ENCODE peak calls at places on chromosomes 3 and 15, in eight cellular contexts. O, V, J, Q, C, D, A and B are unnamed samples.

GRCh38 chr3:4895848-4896247 is 83.4 kb upstream of the BHLHE40 start:
- DNase-seq in O (no peak), V (no peak), J (no peak), Q (no peak), C (no peak), D (no peak), A (no peak), B (no peak)

GRCh38 chr3:54857343-54857742 is 70.5 kb downstream of the LRTM1 start:
- DNase-seq in O (no peak), V (no peak), J (no peak), Q (no peak), C (no peak), D (no peak), A (no peak), B (no peak)

GRCh38 chr3:187741403-187742350 is 3.6 kb downstream of the BCL6 start:
- DNase-seq in O (peak), V (peak), J (no peak), Q (peak), C (no peak), D (peak), A (peak), B (no peak)

GRCh38 chr3:136932518-136932917 is 25.3 kb upstream of the IL20RB start:
- DNase-seq in O (no peak), V (no peak), J (no peak), Q (no peak), C (no peak), D (no peak), A (no peak), B (no peak)

GRCh38 chr15:58513681-58514336 is 82.0 kb downstream of the LIPC start:
- DNase-seq in O (no peak), V (no peak), J (no peak), Q (no peak), C (no peak), D (no peak), A (no peak), B (no peak)

GRCh38 chr15:41666353-41666920 is 6.2 kb downstream of the MGA start:
- DNase-seq in O (no peak), V (no peak), J (no peak), Q (no peak), C (no peak), D (no peak), A (no peak), B (no peak)

GRCh38 chr15:41813426-41813825 is 14.5 kb upstream of the JMJD7 start:
- DNase-seq in O (no peak), V (no peak), J (no peak), Q (no peak), C (no peak), D (no peak), A (no peak), B (no peak)

GRCh38 chr15:101539492-101539891 is 50.0 kb upstream of the PCSK6 start:
- DNase-seq in O (no peak), V (no peak), J (no peak), Q (no peak), C (no peak), D (no peak), A (no peak), B (no peak)

GRCh38 chr3:9916346-9916733 is 558 bp upstream of the IL17RC start:
- DNase-seq in O (no peak), V (no peak), J (no peak), Q (no peak), C (no peak), D (no peak), A (no peak), B (no peak)

GRCh38 chr3:143139786-143140185 is 20.2 kb downstream of the CHST2 start:
- DNase-seq in O (no peak), V (no peak), J (no peak), Q (no peak), C (no peak), D (no peak), A (no peak), B (no peak)

GRCh38 chr3:20185733-20186599 is at the start of gene SGO1:
- DNase-seq in O (peak), V (peak), J (peak), Q (peak), C (peak), D (peak), A (peak), B (peak)

GRCh38 chr3:56916697-56917336 is 115.1 kb upstream of the ARHGEF3 start:
- DNase-seq in O (no peak), V (no peak), J (no peak), Q (no peak), C (no peak), D (no peak), A (no peak), B (no peak)

GRCh38 chr15:67415186-67415585 is 105.7 kb upstream of the C15orf61 start:
- DNase-seq in O (no peak), V (no peak), J (no peak), Q (no peak), C (peak), D (no peak), A (no peak), B (no peak)

GRCh38 chr15:69032006-69032405 is 17.5 kb downstream of the NOX5 start:
- DNase-seq in O (no peak), V (no peak), J (no peak), Q (no peak), C (no peak), D (no peak), A (no peak), B (no peak)

GRCh38 chr3:54853573-54854404 is 74.1 kb downstream of the LRTM1 start:
- DNase-seq in O (peak), V (peak), J (no peak), Q (peak), C (no peak), D (peak), A (peak), B (peak)

GRCh38 chr3:9957214-9957613 is 5.0 kb upstream of the PRRT3 start:
- DNase-seq in O (no peak), V (no peak), J (no peak), Q (no peak), C (no peak), D (no peak), A (no peak), B (no peak)

GRCh38 chr3:116920836-116921596 is 211.4 kb downstream of the TUSC7 start:
- DNase-seq in O (no peak), V (no peak), J (no peak), Q (no peak), C (no peak), D (no peak), A (no peak), B (no peak)

GRCh38 chr3:70249509-70250160 is 62.8 kb downstream of the MDFIC2 start:
- DNase-seq in O (no peak), V (no peak), J (no peak), Q (no peak), C (no peak), D (no peak), A (no peak), B (no peak)

GRCh38 chr3:12253521-12253920 is 35.3 kb upstream of the PPARG start:
- DNase-seq in O (no peak), V (no peak), J (no peak), Q (no peak), C (no peak), D (no peak), A (no peak), B (no peak)
- TF ChIP-seq CTCF in O (no peak), V (no peak), J (no peak), Q (no peak), C (no peak), D (no peak), A (no peak), B (no peak)

GRCh38 chr3:48558446-48559134 is 2.0 kb upstream of the PFKFB4 start:
- DNase-seq in O (no peak), V (no peak), J (no peak), Q (no peak), C (no peak), D (peak), A (no peak), B (no peak)

GRCh38 chr3:48560648-48561018 is 2.9 kb downstream of the UCN2 start:
- DNase-seq in O (no peak), V (no peak), J (no peak), Q (no peak), C (no peak), D (no peak), A (no peak), B (no peak)

GRCh38 chr3:48563382-48563918 is at the start of gene UCN2:
- DNase-seq in O (no peak), V (no peak), J (no peak), Q (no peak), C (no peak), D (no peak), A (no peak), B (no peak)

GRCh38 chr3:48562367-48563095 is 1.1 kb downstream of the UCN2 start:
- DNase-seq in O (no peak), V (no peak), J (no peak), Q (no peak), C (no peak), D (no peak), A (no peak), B (no peak)

DNA sequence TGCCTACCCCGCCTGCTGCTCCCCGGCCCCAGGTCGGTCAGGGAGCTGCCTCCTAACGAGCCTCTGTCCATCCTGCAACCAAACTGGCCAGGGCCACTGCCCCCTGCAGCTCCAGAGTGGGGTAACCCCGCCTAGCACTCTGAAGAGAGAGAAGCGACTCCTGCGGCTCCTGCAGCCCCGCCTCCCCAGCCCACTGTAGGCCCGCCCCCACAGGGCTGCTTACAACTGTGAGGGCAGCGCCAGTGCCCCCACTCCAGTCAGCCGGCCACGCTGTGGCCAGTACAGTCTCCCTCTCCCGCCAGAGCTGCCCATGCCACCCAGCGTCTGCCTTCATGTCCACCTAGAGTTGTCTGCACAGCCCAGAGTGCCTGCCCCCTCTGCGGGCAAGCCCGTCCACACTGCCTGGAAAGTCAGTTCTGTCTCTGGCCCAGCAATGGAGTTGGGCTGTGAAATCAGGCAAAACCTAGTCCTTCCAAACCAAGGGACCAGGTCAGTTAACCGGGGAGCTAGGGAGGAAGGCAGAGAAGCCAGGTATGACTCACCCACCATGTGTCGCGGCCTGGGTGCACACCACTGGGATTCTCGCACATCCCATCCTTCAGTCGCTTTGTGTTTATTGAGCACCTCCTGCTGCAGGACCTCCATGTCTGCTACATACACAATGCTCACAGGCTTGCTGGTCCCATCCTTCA is 2.4 kb downstream of the UCN2 start:
- DNase-seq in O (peak), V (no peak), J (no peak), Q (peak), C (no peak), D (peak), A (peak), B (peak)
- TF ChIP-seq CTCF in O (no peak), V (no peak), J (no peak), Q (no peak), C (peak), D (peak), A (no peak), B (peak)

DNA sequence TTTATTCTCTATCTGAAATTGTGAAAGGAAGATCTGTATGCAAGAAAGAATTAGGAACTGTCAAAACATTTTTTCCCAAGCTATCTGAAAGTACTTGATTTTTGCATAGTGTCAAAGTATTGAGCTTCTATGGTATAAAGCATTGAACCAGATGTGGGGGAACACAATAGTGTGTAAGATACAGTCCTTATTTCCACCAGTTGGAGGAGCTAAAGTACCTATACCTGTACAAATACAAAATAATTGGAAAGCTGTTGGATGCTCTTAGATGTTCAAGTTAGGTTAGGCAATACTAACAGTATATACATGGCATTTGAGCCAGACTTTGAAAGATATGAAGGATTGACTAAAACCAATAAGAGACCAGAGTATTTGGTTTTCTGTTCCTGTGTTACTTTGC is 148.4 kb downstream of the B3GALNT1 start:
- DNase-seq in O (no peak), V (no peak), J (no peak), Q (no peak), C (no peak), D (no peak), A (no peak), B (peak)
- TF ChIP-seq CTCF in O (no peak), V (no peak), J (no peak), Q (no peak), C (peak), D (peak), A (no peak), B (peak)

GRCh38 chr3:79773291-79773690 is 5.5 kb upstream of the ROBO1 start:
- DNase-seq in O (no peak), V (no peak), J (no peak), Q (no peak), C (no peak), D (no peak), A (no peak), B (no peak)
- TF ChIP-seq CTCF in O (no peak), V (no peak), J (no peak), Q (no peak), C (no peak), D (no peak), A (no peak), B (no peak)

DNA sequence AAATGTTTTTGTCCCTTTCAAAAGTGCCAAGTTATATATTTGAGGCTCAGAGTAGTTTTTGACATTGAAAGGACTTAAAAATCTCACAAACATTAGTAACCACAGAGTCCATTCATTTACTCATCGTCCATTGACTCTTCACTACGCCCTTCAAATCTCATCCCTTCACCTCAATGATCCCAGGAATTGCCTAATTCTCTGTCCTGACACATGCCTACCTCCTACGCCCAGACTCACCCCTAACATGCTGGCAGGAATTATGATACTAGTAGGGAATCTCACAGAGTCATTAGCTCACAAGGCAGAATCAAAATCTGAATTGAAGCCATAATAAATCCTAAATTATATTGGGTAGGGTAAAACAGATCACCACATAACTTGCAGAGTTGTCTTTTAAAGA is 410.1 kb downstream of the RAP2B start:
- DNase-seq in O (no peak), V (no peak), J (no peak), Q (no peak), C (no peak), D (no peak), A (no peak), B (no peak)
- TF ChIP-seq CTCF in O (no peak), V (no peak), J (no peak), Q (no peak), C (no peak), D (no peak), A (no peak), B (no peak)

GRCh38 chr3:186241910-186242821 is 119.9 kb downstream of the DGKG start:
- DNase-seq in O (peak), V (no peak), J (no peak), Q (peak), C (no peak), D (peak), A (peak), B (peak)
- TF ChIP-seq CTCF in O (peak), V (no peak), J (peak), Q (peak), C (peak), D (peak), A (peak), B (peak)

DNA sequence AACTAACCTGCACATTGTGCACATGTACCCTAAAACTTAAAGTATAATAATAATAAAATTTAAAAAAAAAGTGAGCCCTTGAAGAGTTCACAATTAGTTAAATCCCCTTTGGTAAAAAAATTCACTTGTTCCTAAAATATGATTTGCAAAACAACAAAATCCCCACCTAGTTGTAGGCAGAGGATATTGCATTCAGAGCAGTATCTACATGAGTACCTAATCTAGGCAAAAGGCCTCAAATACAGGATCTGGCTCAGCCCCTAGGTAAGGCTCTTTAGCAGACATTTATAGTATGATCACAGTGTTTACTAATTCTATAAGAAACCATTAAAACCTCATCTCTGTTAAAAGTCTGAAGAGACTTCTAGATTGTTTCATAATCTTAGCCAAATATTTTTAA is 89.3 kb upstream of the CCDC80 start:
- DNase-seq in O (no peak), V (no peak), J (no peak), Q (no peak), C (no peak), D (no peak), A (no peak), B (no peak)
- TF ChIP-seq CTCF in O (no peak), V (no peak), J (no peak), Q (no peak), C (no peak), D (no peak), A (no peak), B (no peak)

DNA sequence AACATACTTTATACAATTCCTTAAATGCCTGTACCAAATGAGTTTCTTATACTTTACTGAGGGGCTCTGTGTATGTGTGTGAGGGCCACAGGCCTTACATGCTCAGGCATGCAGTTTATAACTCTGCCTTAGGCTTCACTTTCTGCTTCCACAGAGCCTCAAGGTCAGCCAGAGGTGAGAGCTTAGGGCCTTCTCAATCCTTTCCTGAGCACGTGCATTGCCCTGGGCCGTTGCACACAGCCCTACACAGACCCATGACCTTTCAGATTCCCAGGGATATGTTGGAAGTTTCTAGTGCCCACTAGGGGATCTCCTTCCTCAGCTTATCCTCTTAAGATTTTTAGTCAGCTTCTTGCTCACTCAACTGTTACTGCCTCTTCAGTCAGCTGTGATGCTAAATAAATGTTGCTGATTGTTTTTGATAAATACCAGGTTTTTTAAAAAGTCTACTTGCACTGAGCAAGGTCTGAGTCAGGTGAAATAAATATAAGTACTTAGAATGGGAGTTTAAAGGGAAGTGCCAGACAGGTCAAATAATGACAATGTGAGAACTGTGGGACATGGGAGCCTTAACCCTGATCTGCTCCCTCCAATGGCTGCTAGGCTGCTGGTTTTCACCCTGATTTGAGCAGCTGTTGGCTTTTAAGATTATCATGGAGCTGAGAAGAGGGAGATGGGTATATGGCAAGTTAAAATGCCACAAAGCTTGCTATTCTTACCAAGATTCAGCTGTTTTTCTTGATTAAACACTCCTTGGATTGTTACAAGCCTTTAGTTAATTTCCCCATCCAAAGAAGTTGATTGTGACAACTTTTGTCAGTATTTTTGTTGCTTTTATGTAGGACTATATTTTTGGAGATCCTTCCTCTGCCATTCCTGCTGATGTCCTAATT is 169.5 kb downstream of the PLD1 start:
- DNase-seq in O (peak), V (no peak), J (no peak), Q (no peak), C (no peak), D (no peak), A (no peak), B (no peak)
- TF ChIP-seq CTCF in O (no peak), V (no peak), J (no peak), Q (no peak), C (peak), D (no peak), A (no peak), B (no peak)

GRCh38 chr3:81214626-81215025 is 546.8 kb downstream of the GBE1 start:
- DNase-seq in O (no peak), V (no peak), J (no peak), Q (no peak), C (no peak), D (no peak), A (no peak), B (no peak)

GRCh38 chr3:81216192-81216591 is 545.3 kb downstream of the GBE1 start:
- DNase-seq in O (no peak), V (no peak), J (no peak), Q (no peak), C (no peak), D (no peak), A (no peak), B (no peak)

DNA sequence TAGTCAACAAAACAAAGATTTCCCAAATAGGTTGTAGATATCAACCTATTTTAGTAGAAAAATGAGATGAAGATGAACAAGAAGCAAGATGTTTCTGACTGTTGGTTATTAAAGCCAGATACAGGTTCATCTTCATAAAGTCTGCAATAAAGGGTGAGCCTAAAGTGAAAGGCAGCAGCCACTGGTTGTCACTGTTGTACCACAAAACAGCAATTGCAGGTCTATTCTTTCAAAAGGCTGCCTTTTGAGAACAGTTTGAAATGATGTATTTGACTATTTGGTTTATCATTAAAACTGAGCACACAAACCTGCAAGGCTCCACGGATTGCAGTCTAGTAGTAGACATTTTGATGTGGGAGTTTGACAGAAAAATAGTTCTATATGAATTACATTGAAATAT is 543.4 kb downstream of the GBE1 start:
- DNase-seq in O (peak), V (no peak), J (no peak), Q (no peak), C (no peak), D (no peak), A (no peak), B (no peak)
- TF ChIP-seq CTCF in O (no peak), V (no peak), J (no peak), Q (peak), C (peak), D (peak), A (no peak), B (peak)

GRCh38 chr15:91885714-91886265 is 32.3 kb downstream of the SLCO3A1 start:
- DNase-seq in O (no peak), V (no peak), J (no peak), Q (no peak), C (no peak), D (no peak), A (no peak), B (no peak)
- TF ChIP-seq CTCF in O (no peak), V (no peak), J (no peak), Q (no peak), C (no peak), D (peak), A (no peak), B (no peak)